ENCODE peak calls at places on chromosome 16, in six cellular contexts. B is uterus, L is tibial nerve, C is testis, U is GM12878, I is A549. R is an unnamed sample.

GRCh38 chr16:3548859-3549258 is 28.3 kb downstream of the NLRC3 start:
- DNase-seq in B (no peak), L (no peak), C (no peak), U (no peak), I (no peak), R (no peak)

GRCh38 chr16:7315813-7316212 is 16.8 kb upstream of the RBFOX1 start:
- DNase-seq in B (no peak), L (no peak), C (no peak), U (no peak), I (no peak), R (no peak)

GRCh38 chr16:12293913-12294312 is 317.4 kb downstream of the SNX29 start:
- DNase-seq in B (no peak), L (no peak), C (no peak), U (no peak), I (no peak), R (no peak)

GRCh38 chr16:5175263-5175662 is 77.7 kb upstream of the EEF2KMT start:
- DNase-seq in B (no peak), L (no peak), C (no peak), U (no peak), I (no peak), R (no peak)

GRCh38 chr16:56601325-56601724 is 7.1 kb upstream of the MT2A start:
- DNase-seq in B (no peak), L (no peak), C (no peak), U (no peak), I (no peak), R (no peak)

GRCh38 chr16:23294260-23294659 is 7.8 kb upstream of the SCNN1B start:
- DNase-seq in B (no peak), L (no peak), C (no peak), U (no peak), I (no peak), R (no peak)

GRCh38 chr16:21156767-21157467 is 1.6 kb upstream of the LDAF1 start:
- DNase-seq in B (peak), L (no peak), C (peak), U (no peak), I (peak), R (peak)

GRCh38 chr16:57304169-57305061 is 19.9 kb upstream of the PLLP start:
- DNase-seq in B (peak), L (no peak), C (peak), U (peak), I (peak), R (no peak)

GRCh38 chr16:49493836-49494235 is 120.2 kb downstream of the C16orf78 start:
- DNase-seq in B (no peak), L (no peak), C (no peak), U (no peak), I (no peak), R (peak)

GRCh38 chr16:47644166-47644565 is 183.0 kb downstream of the PHKB start:
- DNase-seq in B (no peak), L (no peak), C (peak), U (no peak), I (no peak), R (no peak)

GRCh38 chr16:34078697-34079096 is 619.3 kb downstream of the TP53TG3F start:
- DNase-seq in B (no peak), L (no peak), C (no peak), U (no peak), I (no peak), R (no peak)

GRCh38 chr16:4685776-4686496 is 7.4 kb upstream of the NUDT16L1 start:
- DNase-seq in B (no peak), L (no peak), C (no peak), U (no peak), I (no peak), R (no peak)

GRCh38 chr16:72897707-72898106 is 150.2 kb downstream of the ZFHX3 start:
- DNase-seq in B (no peak), L (no peak), C (no peak), U (no peak), I (no peak), R (no peak)

GRCh38 chr16:25097304-25097988 is 14.1 kb upstream of the LCMT1 start:
- DNase-seq in B (no peak), L (no peak), C (no peak), U (no peak), I (no peak), R (no peak)

GRCh38 chr16:84730406-84731106 is 30.8 kb downstream of the USP10 start:
- DNase-seq in B (peak), L (no peak), C (peak), U (no peak), I (peak), R (no peak)

GRCh38 chr16:24653725-24654124 is 75.7 kb upstream of the TNRC6A start:
- DNase-seq in B (no peak), L (no peak), C (no peak), U (no peak), I (no peak), R (no peak)

GRCh38 chr16:50506543-50506937 is 41.7 kb upstream of the NKD1 start:
- DNase-seq in B (no peak), L (no peak), C (no peak), U (no peak), I (no peak), R (no peak)

GRCh38 chr16:27177031-27177774 is 26.1 kb upstream of the KDM8 start:
- DNase-seq in B (no peak), L (no peak), C (no peak), U (no peak), I (peak), R (no peak)

GRCh38 chr16:2467301-2468141 is 3.6 kb upstream of the NTN3 start:
- DNase-seq in B (peak), L (peak), C (peak), U (no peak), I (peak), R (peak)

GRCh38 chr16:46690281-46691178 is 1.1 kb downstream of the ORC6 start:
- DNase-seq in B (no peak), L (no peak), C (peak), U (no peak), I (no peak), R (no peak)

GRCh38 chr16:7221157-7221556 is 111.5 kb upstream of the RBFOX1 start:
- DNase-seq in B (no peak), L (no peak), C (no peak), U (no peak), I (no peak), R (no peak)

GRCh38 chr16:84194470-84195200 is 3.7 kb downstream of the ADAD2 start:
- DNase-seq in B (no peak), L (no peak), C (no peak), U (no peak), I (no peak), R (no peak)

GRCh38 chr16:59886021-59886420 is 1151.9 kb upstream of the GOT2 start:
- DNase-seq in B (peak), L (peak), C (peak), U (no peak), I (peak), R (peak)

GRCh38 chr16:61820398-61820797 is 215.8 kb downstream of the CDH8 start:
- DNase-seq in B (no peak), L (no peak), C (no peak), U (no peak), I (no peak), R (no peak)

GRCh38 chr16:80231888-80232287 is 308.9 kb upstream of the DYNLRB2 start:
- DNase-seq in B (no peak), L (no peak), C (no peak), U (peak), I (no peak), R (no peak)

GRCh38 chr16:1108299-1109252 is 12.5 kb upstream of the C1QTNF8 start:
- DNase-seq in B (peak), L (no peak), C (peak), U (no peak), I (no peak), R (no peak)

GRCh38 chr16:83138976-83139690 is 512.4 kb downstream of the CDH13 start:
- DNase-seq in B (no peak), L (no peak), C (no peak), U (no peak), I (no peak), R (no peak)

GRCh38 chr16:10387378-10387681 is 1.5 kb downstream of the ATF7IP2 start:
- DNase-seq in B (no peak), L (no peak), C (no peak), U (no peak), I (no peak), R (no peak)
- H3K4me3 ChIP-seq in B (no peak), L (no peak), C (peak), U (peak), I (peak), R (no peak)

DNA sequence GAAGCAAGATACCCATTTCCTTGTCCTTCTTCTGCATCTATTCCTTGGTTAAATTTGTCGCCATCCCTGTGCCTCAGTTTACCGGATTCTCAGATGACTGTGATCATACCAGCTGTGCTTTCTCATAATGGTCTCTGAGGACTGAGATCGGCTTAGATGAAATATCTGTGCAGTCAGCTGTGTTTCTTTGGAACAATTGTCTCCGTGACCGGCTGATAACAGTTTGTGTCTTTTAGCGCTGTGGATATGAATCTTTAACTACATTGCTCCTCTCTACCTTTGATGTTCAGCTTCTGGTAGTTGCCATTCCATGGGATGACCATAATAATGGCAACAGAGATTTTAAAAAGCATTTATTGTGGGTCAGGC is 473 bp downstream of the FTO start:
- DNase-seq in B (no peak), L (no peak), C (no peak), U (no peak), I (no peak), R (no peak)
- TF ChIP-seq POLR2A in B (no peak), L (no peak), C (no peak), U (no peak), I (no peak), R (no peak)

GRCh38 chr16:87389245-87389644 is 2.9 kb upstream of the MAP1LC3B start:
- DNase-seq in B (no peak), L (no peak), C (no peak), U (no peak), I (no peak), R (no peak)
- H3K4me3 ChIP-seq in B (no peak), L (no peak), C (no peak), U (no peak), I (no peak), R (no peak)

DNA sequence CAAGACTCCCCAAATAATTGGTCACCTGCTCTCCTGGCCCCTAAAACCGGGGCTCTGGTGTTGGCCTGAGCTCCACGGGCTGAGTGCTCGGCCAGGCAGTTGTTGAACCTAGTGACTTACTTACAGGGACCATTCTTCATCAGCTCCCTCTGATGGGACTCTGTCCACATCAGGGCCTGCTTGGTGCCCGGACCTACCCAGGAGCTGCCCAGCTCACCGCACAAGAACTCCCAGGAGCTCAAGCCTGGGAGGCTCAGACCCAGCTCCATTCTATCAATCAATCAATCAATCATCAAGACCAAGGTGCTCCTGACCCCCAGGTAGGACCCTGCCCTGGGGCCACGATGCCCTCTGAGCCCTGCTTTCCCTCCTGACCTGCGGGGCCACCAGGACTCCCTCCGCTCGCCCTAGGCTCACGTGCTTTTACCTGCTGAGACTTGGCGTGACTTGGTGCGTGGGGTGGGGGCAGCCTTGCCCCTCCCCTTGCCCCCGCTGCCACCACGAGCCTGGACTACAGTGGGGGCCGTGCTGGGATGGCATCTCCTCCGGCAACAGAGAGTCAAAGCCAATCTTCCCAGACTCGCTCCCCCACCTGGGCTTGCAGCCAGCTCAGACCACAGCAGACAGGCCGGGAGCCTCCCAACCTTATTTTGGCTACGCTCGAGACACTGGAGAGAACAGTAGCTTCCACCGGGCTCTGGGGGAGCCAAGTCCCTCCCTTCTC is 15.7 kb downstream of the IL34 start:
- DNase-seq in B (peak), L (no peak), C (peak), U (no peak), I (no peak), R (no peak)
- TF ChIP-seq POLR2A in B (no peak), L (no peak), C (no peak), U (no peak), I (no peak), R (no peak)

DNA sequence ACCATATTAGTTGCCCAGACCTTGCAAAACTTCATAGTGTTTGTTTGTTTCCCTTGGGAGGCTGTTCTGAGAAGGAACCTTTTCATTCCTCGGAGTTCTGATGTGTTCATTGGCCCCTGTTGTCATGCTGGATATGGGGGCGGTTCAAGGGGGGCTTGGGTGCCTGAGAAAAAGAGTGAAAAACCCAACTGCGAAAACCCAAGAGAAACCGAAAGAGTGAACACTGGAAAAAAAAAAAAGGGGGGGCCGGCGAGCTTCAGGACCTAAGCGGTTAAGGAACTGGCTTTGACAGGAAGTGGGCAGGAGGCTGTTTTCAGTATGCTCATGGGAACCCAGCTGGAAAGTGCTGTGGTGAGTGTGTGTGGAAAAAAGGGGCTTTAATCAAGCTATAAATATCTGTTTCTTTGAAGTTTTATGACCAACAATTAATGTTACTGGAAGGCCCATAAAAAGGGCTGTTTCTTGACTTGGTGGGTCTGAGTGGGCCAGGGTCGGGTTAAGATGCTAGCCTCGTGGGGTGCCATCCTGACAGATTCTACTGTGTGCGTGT is 510.7 kb downstream of the MAF start:
- DNase-seq in B (no peak), L (no peak), C (peak), U (peak), I (no peak), R (no peak)
- H3K4me3 ChIP-seq in B (no peak), L (peak), C (no peak), U (peak), I (no peak), R (no peak)

DNA sequence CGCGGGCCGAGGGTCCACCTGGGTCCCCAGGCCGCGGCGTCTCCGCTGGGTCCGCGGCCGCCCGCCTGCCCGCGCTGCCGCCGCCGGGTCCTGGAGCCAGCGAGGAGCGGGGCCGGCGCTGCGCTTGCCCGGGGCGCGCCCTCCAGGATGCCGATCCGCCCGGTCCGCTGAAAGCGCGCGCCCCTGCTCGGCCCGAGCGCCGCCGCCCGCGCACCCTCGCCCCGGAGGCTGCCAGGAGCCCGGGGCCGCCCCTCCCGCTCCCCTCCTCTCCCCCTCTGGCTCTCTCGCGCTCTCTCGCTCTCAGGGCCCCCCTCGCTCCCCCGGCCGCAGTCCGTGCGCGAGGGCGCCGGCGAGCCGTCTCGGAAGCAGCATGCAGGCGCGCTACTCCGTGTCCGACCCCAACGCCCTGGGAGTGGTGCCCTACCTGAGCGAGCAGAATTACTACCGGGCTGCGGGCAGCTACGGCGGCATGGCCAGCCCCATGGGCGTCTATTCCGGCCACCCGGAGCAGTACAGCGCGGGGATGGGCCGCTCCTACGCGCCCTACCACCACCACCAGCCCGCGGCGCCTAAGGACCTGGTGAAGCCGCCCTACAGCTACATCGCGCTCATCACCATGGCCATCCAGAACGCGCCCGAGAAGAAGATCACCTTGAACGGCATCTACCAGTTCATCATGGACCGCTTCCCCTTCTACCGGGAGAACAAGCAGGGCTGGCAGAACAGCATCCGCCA is 504 bp downstream of the FOXC2 start:
- DNase-seq in B (no peak), L (no peak), C (no peak), U (no peak), I (peak), R (no peak)
- TF ChIP-seq POLR2A in B (no peak), L (peak), C (no peak), U (no peak), I (no peak), R (no peak)

R was measured in lower leg skin.